ENCODE peak calls at places on chromosomes 2 and 18, in four cellular contexts. X, P, F and Y are unnamed samples.

GRCh38 chr2:229401126-229401865 is 130.2 kb upstream of the PID1 start:
- DNase-seq in X (no peak), P (no peak), F (no peak), Y (peak)

GRCh38 chr2:58137221-58137620 is 90.6 kb downstream of the VRK2 start:
- DNase-seq in X (no peak), P (no peak), F (no peak), Y (peak)

GRCh38 chr2:105363192-105363591 is 25.9 kb downstream of the C2orf49 start:
- DNase-seq in X (no peak), P (no peak), F (no peak), Y (no peak)

GRCh38 chr18:55320399-55321255 is 267.4 kb downstream of the TCF4 start:
- DNase-seq in X (no peak), P (no peak), F (no peak), Y (no peak)

GRCh38 chr2:96977631-96978195 is 8.7 kb downstream of the FAM178B start:
- DNase-seq in X (no peak), P (no peak), F (no peak), Y (no peak)

GRCh38 chr2:230413465-230413864 is 2.5 kb upstream of the SP100 start:
- DNase-seq in X (peak), P (no peak), F (no peak), Y (no peak)

GRCh38 chr2:47404356-47404755 is 1.4 kb downstream of the MSH2 start:
- DNase-seq in X (no peak), P (peak), F (no peak), Y (no peak)

GRCh38 chr2:763766-764525 is 86.7 kb upstream of the TMEM18 start:
- DNase-seq in X (no peak), P (no peak), F (no peak), Y (no peak)

GRCh38 chr2:175536059-175536458 is 354.5 kb upstream of the ATP5MC3 start:
- DNase-seq in X (no peak), P (no peak), F (no peak), Y (no peak)

GRCh38 chr2:23698733-23699391 is 228.1 kb downstream of the ATAD2B start:
- DNase-seq in X (no peak), P (no peak), F (no peak), Y (no peak)

GRCh38 chr2:204638795-204639194 is 93.5 kb downstream of the PARD3B start:
- DNase-seq in X (no peak), P (no peak), F (no peak), Y (no peak)

GRCh38 chr2:145751634-145752033 is 1231.7 kb upstream of the ZEB2 start:
- DNase-seq in X (peak), P (no peak), F (no peak), Y (peak)

GRCh38 chr2:47360937-47361336 is 42.0 kb upstream of the MSH2 start:
- DNase-seq in X (no peak), P (peak), F (no peak), Y (no peak)

GRCh38 chr18:74234326-74235171 is 57.2 kb downstream of the CYB5A start:
- DNase-seq in X (no peak), P (no peak), F (no peak), Y (peak)

GRCh38 chr2:238439093-238439849 is 12.5 kb downstream of the ASB1 start:
- DNase-seq in X (no peak), P (no peak), F (no peak), Y (no peak)

GRCh38 chr18:78362198-78362597 is 617.4 kb upstream of the SALL3 start:
- DNase-seq in X (no peak), P (no peak), F (no peak), Y (no peak)

GRCh38 chr2:205047273-205047839 is 502.1 kb downstream of the PARD3B start:
- DNase-seq in X (no peak), P (no peak), F (no peak), Y (no peak)

GRCh38 chr2:186917866-186918265 is 68.9 kb upstream of the ZSWIM2 start:
- DNase-seq in X (no peak), P (no peak), F (no peak), Y (no peak)

GRCh38 chr2:109110185-109110584 is 18.8 kb upstream of the SH3RF3 start:
- DNase-seq in X (no peak), P (no peak), F (no peak), Y (no peak)

GRCh38 chr2:144548532-144549191 is 28.7 kb upstream of the ZEB2 start:
- DNase-seq in X (no peak), P (no peak), F (no peak), Y (peak)

GRCh38 chr2:27369471-27370025 is 590 bp downstream of the EIF2B4 start:
- DNase-seq in X (no peak), P (no peak), F (no peak), Y (peak)

GRCh38 chr2:232714969-232715368 is 17.8 kb downstream of the GIGYF2 start:
- DNase-seq in X (no peak), P (no peak), F (no peak), Y (no peak)

GRCh38 chr2:225008935-225009334 is 33.3 kb downstream of the DOCK10 start:
- DNase-seq in X (no peak), P (peak), F (no peak), Y (no peak)
- TF ChIP-seq SPI1 in X (no peak), P (no peak), F (no peak), Y (no peak)

GRCh38 chr2:209613941-209614340 is 157.7 kb upstream of the UNC80 start:
- DNase-seq in X (no peak), P (no peak), F (no peak), Y (no peak)

GRCh38 chr2:209610631-209611030 is 161.0 kb upstream of the UNC80 start:
- DNase-seq in X (no peak), P (no peak), F (no peak), Y (no peak)

GRCh38 chr2:209619782-209620181 is 151.8 kb upstream of the UNC80 start:
- DNase-seq in X (no peak), P (no peak), F (no peak), Y (peak)

GRCh38 chr2:209609531-209609930 is 162.1 kb upstream of the UNC80 start:
- DNase-seq in X (no peak), P (no peak), F (no peak), Y (no peak)

GRCh38 chr2:209614630-209615369 is 156.8 kb upstream of the UNC80 start:
- DNase-seq in X (no peak), P (no peak), F (no peak), Y (no peak)
- TF ChIP-seq SPI1 in X (no peak), P (no peak), F (no peak), Y (no peak)

DNA sequence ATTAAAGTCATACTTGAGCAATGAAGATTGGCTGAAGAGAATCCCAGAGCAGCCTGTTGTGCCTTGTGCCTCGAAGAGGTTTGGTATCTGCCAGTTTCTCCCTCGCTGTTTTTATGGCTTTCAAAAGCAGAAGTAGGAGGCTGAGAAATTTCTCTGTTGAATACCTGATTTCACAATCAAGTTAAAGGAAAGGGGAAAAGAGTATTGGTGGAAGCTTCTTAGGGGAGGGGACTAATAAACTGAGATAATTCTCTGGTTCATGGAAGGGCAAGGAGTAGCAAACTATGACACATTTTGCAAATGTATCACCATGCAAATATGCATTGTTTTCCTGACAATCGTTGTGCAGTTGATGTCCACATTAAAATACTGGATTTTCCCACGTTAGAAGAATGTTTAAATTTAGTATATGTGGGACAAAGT is at the start of gene IL1B:
- DNase-seq in X (no peak), P (no peak), F (no peak), Y (peak)
- TF ChIP-seq SPI1 in X (peak), P (peak), F (peak), Y (peak)

GRCh38 chr2:72236445-72237067 is 88.9 kb upstream of the CYP26B1 start:
- DNase-seq in X (no peak), P (no peak), F (no peak), Y (no peak)
- TF ChIP-seq SPI1 in X (no peak), P (no peak), F (no peak), Y (no peak)

DNA sequence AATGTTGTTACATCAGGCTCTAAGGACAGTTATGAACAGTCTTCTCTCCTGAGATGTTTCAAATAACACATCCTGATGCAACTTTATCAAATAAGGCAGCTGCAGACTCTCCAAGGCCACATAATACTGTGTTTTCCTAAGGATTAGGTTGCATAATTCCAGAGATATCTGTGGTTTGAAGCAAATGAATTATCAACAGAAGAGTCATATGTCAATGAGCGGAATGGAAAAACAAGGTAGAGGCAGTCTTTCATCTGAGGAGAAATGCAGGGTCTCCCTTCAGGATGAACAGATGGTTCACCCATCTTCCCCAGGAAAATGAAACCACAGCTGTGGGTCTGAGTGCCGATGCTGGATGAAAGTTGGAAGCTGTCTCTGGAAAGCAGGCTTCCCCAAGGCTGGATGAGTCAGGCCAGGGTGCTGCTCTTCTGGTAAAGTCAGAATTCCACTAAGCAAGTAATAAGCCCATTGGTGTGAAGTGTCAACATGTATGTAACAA is 22.2 kb downstream of the LYG1 start:
- DNase-seq in X (no peak), P (no peak), F (no peak), Y (no peak)
- TF ChIP-seq SPI1 in X (no peak), P (no peak), F (no peak), Y (no peak)

DNA sequence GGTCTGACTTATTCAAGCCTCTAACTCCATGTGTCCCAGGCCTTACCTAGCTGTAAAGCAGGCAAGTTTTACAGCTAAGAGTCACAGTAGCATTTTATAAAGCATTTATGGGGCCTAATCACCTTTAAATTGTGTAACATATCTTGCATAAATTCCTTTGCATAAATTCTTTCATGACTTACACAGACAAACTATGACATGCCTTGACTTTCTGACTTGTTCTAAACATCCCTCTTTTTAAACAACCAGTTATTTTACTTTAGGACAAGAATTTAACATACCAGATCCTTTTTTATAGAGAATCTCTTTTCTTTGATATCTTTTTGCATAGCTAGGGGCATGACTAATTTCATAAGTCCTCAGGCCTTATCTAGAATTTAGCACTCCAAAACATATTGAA is 1257.8 kb upstream of the NRXN1 start:
- DNase-seq in X (no peak), P (no peak), F (no peak), Y (no peak)
- TF ChIP-seq SPI1 in X (no peak), P (no peak), F (no peak), Y (no peak)

DNA sequence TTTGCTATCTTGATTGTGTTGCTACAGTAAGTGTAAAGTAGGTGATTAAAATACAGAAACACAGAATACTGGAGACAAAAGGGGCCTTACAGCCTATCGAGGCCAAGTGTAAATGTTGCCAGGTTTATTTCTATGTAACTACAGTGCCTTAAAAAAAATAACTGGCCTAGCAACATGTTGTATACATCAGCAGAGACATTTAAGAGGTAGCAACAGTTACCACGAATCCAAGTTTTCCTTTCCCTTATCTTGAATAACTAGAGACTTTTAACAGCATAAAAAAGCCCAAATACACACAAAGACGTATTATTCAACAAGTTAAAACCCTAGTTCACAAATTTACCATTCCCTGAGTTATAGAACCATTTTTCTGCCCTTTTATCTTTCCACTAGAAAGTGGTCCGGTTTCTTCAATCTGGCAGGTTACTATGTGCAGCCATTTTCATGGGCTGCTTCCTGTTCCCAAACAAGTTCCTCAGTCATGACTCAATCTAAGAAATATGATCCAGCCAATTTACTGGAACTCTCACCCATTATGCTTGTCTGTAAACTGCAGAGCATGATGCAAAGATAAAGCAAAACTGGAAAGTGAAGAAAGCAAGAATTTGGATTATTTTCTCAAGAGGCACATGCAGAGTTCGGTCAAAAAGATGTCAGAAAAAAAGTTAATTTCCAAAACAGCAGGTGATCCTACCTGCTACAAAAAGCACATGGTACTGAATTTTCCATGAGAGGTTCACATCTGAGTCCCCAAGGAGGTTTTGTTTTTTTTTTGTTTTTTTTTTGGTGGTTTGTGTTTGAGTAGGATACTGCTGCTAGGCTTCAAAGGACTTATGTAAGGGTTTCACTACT is 22.2 kb downstream of the NFE2L2 start:
- DNase-seq in X (no peak), P (no peak), F (no peak), Y (no peak)
- TF ChIP-seq SPI1 in X (no peak), P (peak), F (no peak), Y (no peak)

DNA sequence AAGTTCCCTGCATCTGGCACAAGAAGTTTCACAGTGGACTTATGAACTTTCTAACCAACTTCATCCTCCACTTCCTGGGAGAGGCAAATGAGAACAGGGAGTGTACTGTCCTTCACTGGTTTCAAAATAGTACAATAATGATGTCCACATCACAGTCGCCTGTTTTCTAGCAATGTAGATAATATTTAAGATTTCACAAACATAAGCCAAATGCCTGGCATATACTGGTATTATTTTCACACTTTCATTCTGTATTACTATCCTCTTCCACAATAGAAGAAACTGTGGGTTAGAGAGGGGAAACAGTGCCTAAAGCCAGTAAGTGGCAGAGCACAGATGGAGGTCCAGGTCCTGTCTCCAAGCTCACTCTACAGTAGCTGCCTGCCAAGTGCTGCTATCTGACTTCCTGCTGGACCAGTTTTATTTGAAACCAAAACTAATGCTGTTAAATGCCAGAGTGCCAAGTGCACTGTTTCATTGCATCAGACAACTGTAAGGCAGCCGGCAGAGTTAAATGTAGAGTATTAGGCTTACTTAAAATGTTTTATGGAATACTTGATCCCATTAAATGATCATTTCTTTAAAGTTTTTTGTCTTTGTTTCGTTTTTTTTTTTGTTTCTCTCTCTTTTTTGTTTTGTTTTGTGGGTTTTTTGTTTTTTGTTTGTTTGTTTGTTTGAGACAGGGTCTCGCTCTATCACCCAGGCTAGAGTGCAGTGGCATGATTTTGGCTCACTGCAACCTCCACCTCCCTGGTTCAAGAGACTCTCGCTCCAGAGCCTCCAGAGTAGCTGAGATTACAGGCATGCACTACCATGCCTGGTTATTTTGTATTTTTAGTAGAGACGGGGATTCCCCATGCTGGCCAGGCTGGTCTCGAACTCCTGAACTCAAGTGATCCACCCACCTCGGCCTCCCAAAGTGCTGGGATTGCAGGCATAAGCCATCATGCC is 15.1 kb downstream of the COBLL1 start:
- DNase-seq in X (no peak), P (no peak), F (no peak), Y (no peak)
- TF ChIP-seq SPI1 in X (no peak), P (no peak), F (no peak), Y (no peak)

GRCh38 chr18:76530391-76530790 is 35.3 kb upstream of the ZNF516 start:
- DNase-seq in X (no peak), P (no peak), F (no peak), Y (no peak)

GRCh38 chr18:76530846-76531245 is 35.8 kb upstream of the ZNF516 start:
- DNase-seq in X (no peak), P (no peak), F (no peak), Y (no peak)

GRCh38 chr18:76524900-76525698 is 30.1 kb upstream of the ZNF516 start:
- DNase-seq in X (no peak), P (no peak), F (no peak), Y (no peak)

GRCh38 chr18:76529433-76529811 is 34.4 kb upstream of the ZNF516 start:
- DNase-seq in X (no peak), P (no peak), F (no peak), Y (no peak)

DNA sequence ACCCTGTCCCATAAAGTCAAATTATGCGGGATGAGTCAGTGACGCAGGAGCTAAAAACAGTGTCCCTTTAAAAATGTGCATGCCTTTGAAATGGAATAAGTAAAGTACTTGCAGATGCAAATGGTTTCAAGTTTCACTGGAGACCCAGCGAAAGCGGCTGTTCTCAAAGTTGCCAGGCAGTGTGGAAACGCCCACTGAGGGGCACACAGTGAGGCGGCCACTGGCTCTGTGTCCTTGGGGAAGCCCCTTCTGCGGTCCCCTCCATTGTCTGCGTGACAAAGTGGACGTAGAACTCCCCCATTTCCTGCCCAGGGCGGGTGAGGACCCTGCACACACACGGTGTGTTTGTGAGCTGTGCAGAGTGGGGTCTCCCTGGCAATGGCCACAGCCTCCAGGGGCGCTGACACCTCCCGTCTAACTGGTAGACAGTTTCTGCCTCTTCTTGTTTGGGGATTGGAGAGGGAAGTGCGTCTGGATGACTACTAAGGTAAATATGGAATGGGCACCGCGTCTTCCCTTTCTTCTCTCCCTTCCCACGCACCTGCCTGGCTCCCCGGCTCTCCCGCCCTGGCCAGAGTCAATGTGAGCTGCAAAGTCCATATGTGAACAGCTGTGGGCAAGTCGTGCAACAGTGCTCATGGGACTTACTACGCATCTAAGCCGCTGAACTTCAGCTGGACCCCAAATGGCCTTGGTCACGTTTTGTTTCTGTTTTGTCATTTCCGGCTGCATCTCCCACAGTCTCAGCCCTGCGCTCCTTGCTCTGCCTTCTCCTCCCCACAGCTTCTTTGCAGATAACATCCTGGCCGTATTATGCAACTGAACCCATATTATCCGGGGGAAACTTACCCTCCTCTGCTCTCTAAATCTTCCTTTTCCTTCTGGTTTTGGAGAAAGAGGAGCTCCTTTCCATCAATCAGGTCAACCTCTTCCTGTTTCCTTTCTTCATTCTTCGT is 33.7 kb upstream of the ZNF516 start:
- DNase-seq in X (peak), P (no peak), F (no peak), Y (peak)
- TF ChIP-seq SPI1 in X (no peak), P (no peak), F (no peak), Y (peak)